ENCODE peak calls at places on chromosomes 13 and 19, in six cellular contexts. B, Q, K, X, L and H are unnamed samples.

GRCh38 chr13:64936879-64937278 is 2293.3 kb downstream of the PCDH9 start:
- DNase-seq in Q (no peak), X (no peak), B (no peak), L (no peak), K (no peak), H (no peak)

GRCh38 chr13:21232599-21232998 is 56.1 kb downstream of the MRPL57 start:
- DNase-seq in K (no peak), X (no peak), B (no peak), Q (no peak), L (no peak), H (no peak)

GRCh38 chr13:22505489-22505888 is 675.3 kb upstream of the SGCG start:
- DNase-seq in Q (no peak), K (no peak), L (no peak), B (no peak), X (no peak), H (no peak)

GRCh38 chr19:33429891-33430673 is 56.6 kb downstream of the CEBPG start:
- DNase-seq in K (no peak), Q (no peak), B (no peak), L (no peak), X (no peak), H (no peak)

GRCh38 chr13:50082426-50083283 is 67.4 kb downstream of the KCNRG start:
- DNase-seq in B (peak), K (peak), Q (peak), X (peak), L (peak), H (peak)

GRCh38 chr19:50204081-50204428 is 633 bp downstream of the MYH14 start:
- DNase-seq in B (no peak), K (no peak), L (no peak), Q (no peak), X (no peak), H (no peak)

GRCh38 chr19:51121257-51121656 is 3.4 kb upstream of the SIGLEC9 start:
- DNase-seq in B (no peak), X (no peak), K (no peak), Q (no peak), L (no peak), H (no peak)

GRCh38 chr13:38872693-38873092 is 117.9 kb downstream of the STOML3 start:
- DNase-seq in K (peak), L (peak), B (peak), Q (peak), X (peak), H (peak)

GRCh38 chr19:40685016-40685526 is 5.4 kb downstream of the NUMBL start:
- DNase-seq in B (no peak), L (no peak), K (no peak), Q (no peak), X (no peak), H (no peak)

GRCh38 chr19:35347930-35348298 is 212 bp downstream of the FFAR1 start:
- DNase-seq in B (no peak), X (no peak), K (no peak), L (no peak), Q (peak), H (no peak)

GRCh38 chr19:35345671-35346111 is 2.0 kb upstream of the FFAR1 start:
- DNase-seq in X (no peak), K (no peak), Q (peak), B (no peak), L (no peak), H (no peak)

GRCh38 chr19:35348909-35349611 is 1.4 kb downstream of the FFAR1 start:
- DNase-seq in B (no peak), Q (peak), X (no peak), L (no peak), K (no peak), H (no peak)

GRCh38 chr19:35346193-35347052 is 1.3 kb upstream of the FFAR1 start:
- DNase-seq in L (no peak), Q (peak), K (no peak), X (no peak), B (no peak), H (peak)

GRCh38 chr19:35347171-35347929 is at the start of gene FFAR1:
- DNase-seq in X (no peak), B (no peak), Q (peak), K (no peak), L (no peak), H (no peak)
- H3K4me2 ChIP-seq in X (no peak), B (no peak), Q (no peak), K (no peak), L (no peak), H (peak)

GRCh38 chr13:91142572-91142971 is 204.9 kb upstream of the MIR17HG start:
- DNase-seq in X (peak), B (no peak), L (no peak), K (no peak), Q (no peak), H (no peak)

GRCh38 chr13:91141619-91142061 is 205.8 kb upstream of the MIR17HG start:
- DNase-seq in X (no peak), Q (no peak), K (no peak), B (no peak), L (no peak), H (no peak)

GRCh38 chr13:91145806-91146205 is 201.7 kb upstream of the MIR17HG start:
- DNase-seq in Q (no peak), K (no peak), L (no peak), X (no peak), B (no peak), H (no peak)

GRCh38 chr13:91148098-91148497 is 199.4 kb upstream of the MIR17HG start:
- DNase-seq in X (no peak), Q (no peak), K (no peak), L (no peak), B (no peak), H (no peak)

GRCh38 chr13:91144054-91144453 is 203.4 kb upstream of the MIR17HG start:
- DNase-seq in B (no peak), K (no peak), Q (no peak), L (peak), X (no peak), H (no peak)
- H3K4me2 ChIP-seq in B (no peak), K (no peak), Q (no peak), L (no peak), X (no peak), H (no peak)

DNA sequence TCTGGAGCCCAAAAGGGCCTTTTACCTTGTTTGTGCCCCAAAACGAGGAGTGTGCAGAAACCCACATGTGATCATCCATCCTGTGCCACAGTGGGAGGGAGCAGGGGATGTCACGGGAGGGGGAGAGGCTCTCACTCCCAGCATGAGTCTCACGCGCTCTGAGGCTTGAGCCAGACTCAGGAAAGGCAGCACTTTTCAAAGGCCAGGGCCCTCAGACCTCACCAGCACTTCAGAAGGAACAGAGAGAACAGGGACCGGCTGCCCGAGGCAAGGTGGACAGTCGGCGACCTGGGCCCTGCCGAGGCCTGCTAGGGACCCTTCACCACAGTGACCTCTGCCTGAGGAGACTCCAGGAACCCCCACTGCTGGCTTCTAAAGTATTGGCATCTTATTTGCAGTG is 71.7 kb upstream of the WASF3 start:
- DNase-seq in B (no peak), K (no peak), L (peak), Q (no peak), X (no peak), H (no peak)
- H3K4me2 ChIP-seq in B (no peak), K (no peak), L (no peak), Q (no peak), X (no peak), H (no peak)

DNA sequence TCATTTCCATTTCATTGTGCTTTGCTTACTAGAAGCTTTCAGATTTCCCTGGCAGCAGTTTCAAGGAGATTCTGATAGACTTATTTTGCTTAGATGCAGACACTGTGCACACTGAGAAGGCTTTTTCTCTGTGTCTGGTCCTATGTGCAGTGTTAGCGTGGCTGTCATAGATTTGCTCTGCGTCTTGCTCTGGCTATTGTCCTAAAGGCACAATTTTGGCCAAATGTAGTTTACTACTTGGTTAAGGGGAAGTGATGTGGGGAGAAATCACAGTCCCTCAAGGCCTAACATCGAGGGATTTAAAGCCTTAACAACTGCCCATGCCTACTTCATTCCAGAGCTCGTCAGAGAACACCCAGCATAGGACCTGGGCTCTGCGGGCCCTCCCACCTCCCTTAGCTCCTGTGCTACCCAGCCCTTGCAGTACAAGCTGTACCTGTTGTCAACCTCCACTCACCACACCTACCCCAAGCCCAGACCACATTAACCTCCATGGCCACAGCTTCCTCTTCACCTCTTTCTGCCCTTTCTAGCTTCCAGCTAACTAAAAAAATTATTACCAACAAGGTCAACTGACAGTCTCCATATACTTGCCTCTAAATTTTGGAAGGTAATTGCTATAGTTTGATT is 38.9 kb upstream of the KATNAL1 start:
- DNase-seq in L (no peak), K (no peak), Q (no peak), X (no peak), B (no peak), H (no peak)
- H3K4me2 ChIP-seq in L (no peak), K (no peak), Q (no peak), X (no peak), B (no peak), H (no peak)

GRCh38 chr19:38228491-38229439 is 4.7 kb upstream of the DPF1 start:
- DNase-seq in L (peak), X (no peak), B (no peak), Q (peak), K (no peak), H (no peak)
- H3K4me2 ChIP-seq in L (peak), X (peak), B (peak), Q (peak), K (peak), H (peak)